ENCODE peak calls at places on chromosome 20, in six cellular contexts. One of them, this sample, is unnamed.

GRCh38 chr20:50726955-50727791 is 4.2 kb upstream of the PARD6B start:
- DNase-seq in KBM-7: no peak
- DNase-seq in breast epithelium: no peak
- DNase-seq in SK-MEL-5: no peak
- DNase-seq in T follicular helper cell: no peak
- DNase-seq in hippocampal formation: no peak
- DNase-seq in this sample: no peak

GRCh38 chr20:13898012-13898612 is 92.3 kb downstream of the SEL1L2 start:
- DNase-seq in KBM-7: no peak
- DNase-seq in breast epithelium: no peak
- DNase-seq in SK-MEL-5: peak
- DNase-seq in T follicular helper cell: no peak
- DNase-seq in hippocampal formation: no peak
- DNase-seq in this sample: no peak

GRCh38 chr20:58547527-58548475 is 32.6 kb upstream of the APCDD1L start:
- DNase-seq in KBM-7: no peak
- DNase-seq in breast epithelium: no peak
- DNase-seq in SK-MEL-5: no peak
- DNase-seq in T follicular helper cell: no peak
- DNase-seq in hippocampal formation: no peak
- DNase-seq in this sample: no peak

GRCh38 chr20:63574829-63575720 is 1.0 kb upstream of the HELZ2 start:
- DNase-seq in KBM-7: no peak
- DNase-seq in breast epithelium: no peak
- DNase-seq in SK-MEL-5: no peak
- DNase-seq in T follicular helper cell: no peak
- DNase-seq in hippocampal formation: no peak
- DNase-seq in this sample: no peak

GRCh38 chr20:45813489-45813888 is 1.0 kb downstream of the UBE2C start:
- DNase-seq in KBM-7: no peak
- DNase-seq in breast epithelium: no peak
- DNase-seq in SK-MEL-5: no peak
- DNase-seq in T follicular helper cell: no peak
- DNase-seq in hippocampal formation: no peak
- DNase-seq in this sample: no peak

GRCh38 chr20:10007747-10008146 is 27.0 kb upstream of the ANKEF1 start:
- DNase-seq in KBM-7: no peak
- DNase-seq in breast epithelium: no peak
- DNase-seq in SK-MEL-5: no peak
- DNase-seq in T follicular helper cell: no peak
- DNase-seq in hippocampal formation: no peak
- DNase-seq in this sample: no peak

GRCh38 chr20:52552181-52552872 is 360.7 kb upstream of the ZFP64 start:
- DNase-seq in KBM-7: no peak
- DNase-seq in breast epithelium: no peak
- DNase-seq in SK-MEL-5: no peak
- DNase-seq in T follicular helper cell: no peak
- DNase-seq in hippocampal formation: no peak
- DNase-seq in this sample: no peak

GRCh38 chr20:11394145-11394833 is 523.4 kb upstream of the BTBD3 start:
- DNase-seq in KBM-7: no peak
- DNase-seq in breast epithelium: no peak
- DNase-seq in SK-MEL-5: no peak
- DNase-seq in T follicular helper cell: no peak
- DNase-seq in hippocampal formation: no peak
- DNase-seq in this sample: no peak

GRCh38 chr20:59181936-59182335 is 18.3 kb downstream of the ZNF831 start:
- DNase-seq in KBM-7: no peak
- DNase-seq in breast epithelium: no peak
- DNase-seq in SK-MEL-5: no peak
- DNase-seq in T follicular helper cell: no peak
- DNase-seq in hippocampal formation: no peak
- DNase-seq in this sample: no peak

GRCh38 chr20:61218886-61219480 is 33.1 kb upstream of the CDH4 start:
- DNase-seq in KBM-7: no peak
- DNase-seq in breast epithelium: no peak
- DNase-seq in SK-MEL-5: no peak
- DNase-seq in T follicular helper cell: no peak
- DNase-seq in hippocampal formation: no peak
- DNase-seq in this sample: no peak

GRCh38 chr20:50551288-50551687 is 41.1 kb downstream of the PTPN1 start:
- DNase-seq in KBM-7: no peak
- DNase-seq in breast epithelium: no peak
- DNase-seq in SK-MEL-5: no peak
- DNase-seq in T follicular helper cell: no peak
- DNase-seq in hippocampal formation: no peak
- DNase-seq in this sample: no peak

GRCh38 chr20:53001502-53002301 is 29.5 kb downstream of the TSHZ2 start:
- DNase-seq in KBM-7: no peak
- DNase-seq in breast epithelium: no peak
- DNase-seq in SK-MEL-5: peak
- DNase-seq in T follicular helper cell: no peak
- DNase-seq in hippocampal formation: no peak
- DNase-seq in this sample: no peak

GRCh38 chr20:12265662-12266061 is 348.0 kb downstream of the BTBD3 start:
- DNase-seq in KBM-7: no peak
- DNase-seq in breast epithelium: no peak
- DNase-seq in SK-MEL-5: no peak
- DNase-seq in T follicular helper cell: no peak
- DNase-seq in hippocampal formation: no peak
- DNase-seq in this sample: no peak

GRCh38 chr20:45816951-45817651 is 4.7 kb downstream of the UBE2C start:
- DNase-seq in KBM-7: no peak
- DNase-seq in breast epithelium: no peak
- DNase-seq in SK-MEL-5: no peak
- DNase-seq in T follicular helper cell: no peak
- DNase-seq in hippocampal formation: no peak
- DNase-seq in this sample: no peak

GRCh38 chr20:59194023-59194935 is 30.7 kb downstream of the ZNF831 start:
- DNase-seq in KBM-7: no peak
- DNase-seq in breast epithelium: no peak
- DNase-seq in SK-MEL-5: no peak
- DNase-seq in T follicular helper cell: no peak
- DNase-seq in hippocampal formation: no peak
- DNase-seq in this sample: no peak